ENCODE peak calls at places on chromosomes 7 and 10, in five cellular contexts. K, J, M, X and V are unnamed samples.

GRCh38 chr7:116777613-116778380 is 84.6 kb upstream of the CAPZA2 start:
- DNase-seq in K (no peak), J (no peak), M (no peak), X (no peak), V (no peak)

GRCh38 chr7:132745510-132745909 is 169.2 kb upstream of the PLXNA4 start:
- DNase-seq in K (no peak), J (no peak), M (no peak), X (no peak), V (no peak)

GRCh38 chr7:73830618-73830871 is 251 bp upstream of the CLDN4 start:
- DNase-seq in K (no peak), J (no peak), M (no peak), X (no peak), V (no peak)

GRCh38 chr10:127296696-127297095 is 100.3 kb upstream of the INSYN2A start:
- DNase-seq in K (no peak), J (no peak), M (no peak), X (no peak), V (no peak)

GRCh38 chr10:21754410-21755011 is 220.5 kb downstream of the MLLT10 start:
- DNase-seq in K (no peak), J (no peak), M (no peak), X (no peak), V (no peak)

GRCh38 chr7:131896189-131896855 is 339.9 kb upstream of the PODXL start:
- DNase-seq in K (no peak), J (no peak), M (no peak), X (no peak), V (no peak)

GRCh38 chr10:73894245-73894971 is 16.5 kb upstream of the PLAU start:
- DNase-seq in K (no peak), J (no peak), M (peak), X (no peak), V (no peak)

GRCh38 chr7:114182837-114183236 is 231.8 kb upstream of the FOXP2 start:
- DNase-seq in K (no peak), J (no peak), M (no peak), X (no peak), V (no peak)

GRCh38 chr10:71396084-71396713 is 521 bp upstream of the CDH23 start:
- DNase-seq in K (peak), J (peak), M (peak), X (peak), V (peak)

GRCh38 chr7:152568972-152569371 is 107.0 kb downstream of the XRCC2 start:
- DNase-seq in K (no peak), J (no peak), M (no peak), X (no peak), V (peak)

GRCh38 chr7:103113164-103113563 is 35.7 kb downstream of the NAPEPLD start:
- DNase-seq in K (no peak), J (no peak), M (no peak), X (no peak), V (no peak)

GRCh38 chr10:60384708-60385398 is 4.8 kb downstream of the ANK3 start:
- DNase-seq in K (no peak), J (no peak), M (no peak), X (no peak), V (no peak)

GRCh38 chr10:88091490-88092061 is 228.2 kb downstream of the PTEN start:
- DNase-seq in K (peak), J (no peak), M (peak), X (no peak), V (peak)

GRCh38 chr10:119489572-119490326 is 52.8 kb downstream of the RGS10 start:
- DNase-seq in K (no peak), J (no peak), M (peak), X (peak), V (peak)